ENCODE peak calls at places on chromosome 7, in eight cellular contexts. G is activated naive CD8-positive, alpha-beta T cell treated with anti-CD3 and anti-CD28 coated beads, Interleukin-2, amount 50 U/mL, for 24 hours; D is dorsolateral prefrontal cortex; H is activated T-cell treated with anti-CD3 and anti-CD28 coated beads for 1 hour; Z is LoVo; J is GM04503; Y is D341Med; P is upper lobe of right lung. M is an unnamed sample.
A peak's percentile ranks its signal among the peaks of the same experiment; 100 is the strongest.

GRCh38 chr7:94375713-94376112 is 19.0 kb upstream of the COL1A2 start:
- DNase-seq in G (no peak), J (peak; percentile 98), Y (no peak), D (no peak), H (no peak), P (no peak), Z (no peak), M (no peak)

GRCh38 chr7:107035446-107035845 is 9.1 kb upstream of the PRKAR2B start:
- DNase-seq in Z (peak; percentile 31), G (no peak), D (no peak), H (no peak), J (peak; percentile 61), Y (no peak), P (no peak), M (peak; percentile 37)

GRCh38 chr7:34373940-34374339 is 284.1 kb upstream of the NPSR1 start:
- DNase-seq in J (no peak), Z (no peak), D (no peak), G (no peak), Y (no peak), P (no peak), H (no peak), M (no peak)

GRCh38 chr7:149883452-149883861 is 9.7 kb downstream of the ATP6V0E2 start:
- DNase-seq in G (peak; percentile 59), Z (peak; percentile 49), J (no peak), D (peak; percentile 80), Y (peak; percentile 77), P (peak; percentile 75), H (no peak), M (no peak)

GRCh38 chr7:139626817-139627216 is 103.3 kb downstream of the CLEC2L start:
- DNase-seq in H (no peak), J (no peak), P (no peak), D (no peak), G (no peak), Y (no peak), Z (no peak), M (no peak)

GRCh38 chr7:134514663-134515062 is 12.7 kb upstream of the AKR1B10 start:
- DNase-seq in Z (peak; percentile 86), H (no peak), D (no peak), Y (peak; percentile 58), J (no peak), P (no peak), G (peak; percentile 7), M (peak; percentile 43)

GRCh38 chr7:24931787-24932186 is 48.2 kb downstream of the OSBPL3 start:
- DNase-seq in Z (no peak), Y (no peak), G (no peak), D (no peak), J (no peak), H (no peak), P (no peak), M (no peak)

GRCh38 chr7:747186-747585 is 20.1 kb upstream of the PRKAR1B start:
- DNase-seq in Z (no peak), D (no peak), Y (no peak), J (no peak), H (no peak), P (peak; percentile 39), G (no peak), M (no peak)

GRCh38 chr7:103343332-103343731 is 1.2 kb downstream of the DNAJC2 start:
- DNase-seq in P (no peak), D (no peak), G (no peak), Y (no peak), H (no peak), J (no peak), Z (no peak), M (no peak)

GRCh38 chr7:37410305-37411209 is 38.1 kb downstream of the ELMO1 start:
- DNase-seq in H (no peak), J (no peak), Y (no peak), D (no peak), G (no peak), Z (no peak), P (no peak), M (no peak)

GRCh38 chr7:183907-184767 is 8.2 kb upstream of the FAM20C start:
- DNase-seq in Y (no peak), Z (no peak), J (no peak), D (no peak), H (no peak), P (no peak), G (no peak), M (no peak)

GRCh38 chr7:44194069-44194468 is 4.8 kb upstream of the GCK start:
- DNase-seq in G (peak; percentile 41), P (peak; percentile 9), D (no peak), J (no peak), Z (no peak), H (no peak), Y (no peak), M (no peak)

GRCh38 chr7:44368885-44369284 is 43.5 kb upstream of the CAMK2B start:
- DNase-seq in D (no peak), H (no peak), P (no peak), Z (no peak), J (no peak), G (no peak), Y (no peak), M (no peak)

GRCh38 chr7:1076184-1077072 is 11.5 kb upstream of the GPER1 start:
- DNase-seq in P (no peak), H (no peak), Y (no peak), D (no peak), G (no peak), Z (no peak), J (no peak), M (no peak)

GRCh38 chr7:151736403-151736909 is 140.5 kb downstream of the PRKAG2 start:
- DNase-seq in P (no peak), G (no peak), H (no peak), Y (no peak), Z (peak; percentile 68), D (no peak), J (peak; percentile 91), M (peak; percentile 91)

GRCh38 chr7:134831862-134832261 is 52.4 kb downstream of the CALD1 start:
- DNase-seq in H (no peak), D (no peak), Y (no peak), J (no peak), P (no peak), G (no peak), Z (no peak), M (no peak)

GRCh38 chr7:5423272-5423843 is at the start of gene TNRC18:
- DNase-seq in D (no peak), G (no peak), P (peak; percentile 82), H (no peak), Z (no peak), Y (peak; percentile 62), J (no peak), M (no peak)

GRCh38 chr7:84188811-84189405 is 5.7 kb downstream of the SEMA3A start:
- DNase-seq in Z (peak; percentile 58), H (no peak), G (no peak), P (no peak), J (no peak), Y (peak; percentile 24), D (no peak), M (no peak)

GRCh38 chr7:1696671-1697498 is 26.8 kb downstream of the ELFN1 start:
- DNase-seq in H (no peak), G (no peak), P (peak; percentile 55), D (peak; percentile 24), Y (peak; percentile 22), Z (no peak), J (no peak), M (no peak)

GRCh38 chr7:86644282-86645173 is 819 bp downstream of the GRM3 start:
- DNase-seq in Z (no peak), Y (peak; percentile 27), G (no peak), H (no peak), J (no peak), P (peak; percentile 64), D (peak; percentile 50), M (no peak)

GRCh38 chr7:24965831-24966708 is 13.9 kb downstream of the OSBPL3 start:
- DNase-seq in P (no peak), D (no peak), J (no peak), Y (no peak), Z (peak; percentile 74), H (no peak), G (peak; percentile 51), M (peak; percentile 41)

GRCh38 chr7:70797109-70797514 is 334.8 kb upstream of the GALNT17 start:
- DNase-seq in J (no peak), Y (no peak), P (no peak), H (no peak), D (no peak), G (no peak), Z (no peak), M (no peak)

GRCh38 chr7:13489386-13489785 is 500.1 kb downstream of the ETV1 start:
- DNase-seq in G (no peak), P (no peak), Y (no peak), J (no peak), Z (no peak), D (no peak), H (no peak), M (no peak)

GRCh38 chr7:23462846-23463245 is 7.4 kb downstream of the IGF2BP3 start:
- DNase-seq in D (no peak), J (no peak), Z (no peak), H (no peak), P (no peak), G (no peak), Y (no peak), M (no peak)

GRCh38 chr7:45033261-45033930 is 33.4 kb downstream of the CCM2 start:
- DNase-seq in P (no peak), D (no peak), J (peak; percentile 25), Y (no peak), H (no peak), G (no peak), Z (no peak), M (no peak)

GRCh38 chr7:128458956-128459355 is 3.3 kb downstream of the HILPDA start:
- DNase-seq in D (no peak), G (no peak), P (no peak), Z (no peak), Y (no peak), J (no peak), H (no peak), M (no peak)

GRCh38 chr7:28539289-28539981 is 127.1 kb downstream of the CREB5 start:
- DNase-seq in Y (no peak), H (no peak), G (no peak), P (no peak), J (no peak), Z (no peak), D (no peak), M (no peak)

GRCh38 chr7:98278936-98279335 is 2.5 kb upstream of the BRI3 start:
- DNase-seq in J (no peak), G (no peak), H (no peak), D (no peak), Y (no peak), Z (no peak), P (no peak), M (no peak)

GRCh38 chr7:105782391-105783063 is 93.9 kb downstream of the ATXN7L1 start:
- DNase-seq in Y (no peak), H (no peak), G (peak; percentile 47), P (no peak), Z (no peak), D (no peak), J (peak; percentile 77), M (no peak)

GRCh38 chr7:155962191-155962967 is 150.1 kb upstream of the SHH start:
- DNase-seq in G (peak; percentile 39), D (no peak), P (no peak), H (no peak), J (no peak), Z (peak; percentile 92), Y (no peak), M (peak; percentile 88)

GRCh38 chr7:30214651-30215137 is 69.7 kb upstream of the ZNRF2 start:
- DNase-seq in Z (no peak), P (no peak), J (no peak), Y (no peak), H (no peak), D (no peak), G (no peak), M (no peak)

GRCh38 chr7:377069-378040 is 87.4 kb downstream of the FOXL3 start:
- DNase-seq in J (no peak), G (peak; percentile 0), Z (no peak), D (peak; percentile 22), P (peak; percentile 64), Y (peak; percentile 20), H (no peak), M (no peak)

GRCh38 chr7:105776986-105777910 is 99.2 kb downstream of the ATXN7L1 start:
- DNase-seq in H (no peak), P (no peak), G (no peak), J (no peak), Y (no peak), D (no peak), Z (no peak), M (no peak)

GRCh38 chr7:3272691-3273141 is 28.3 kb upstream of the SDK1 start:
- DNase-seq in G (no peak), P (no peak), Z (no peak), D (no peak), Y (no peak), J (no peak), H (no peak), M (no peak)

M was measured in epithelial cell of proximal tubule.